ENCODE peak calls at places on chromosome 3, in nine cellular contexts. T is T-cell; H is skeletal muscle cell; D is stimulated activated CD4-positive, alpha-beta T cell treated with anti-CD3 and anti-CD28 coated beads, Interleukin-2, amount 100 ng/mL, for 48 hours; F is substantia nigra; C is nucleus accumbens; P is mesothelial cell of epicardium; Q is occipital lobe; G is RPMI8226. Y is an unnamed sample.
A peak's percentile ranks its signal among the peaks of the same experiment; 100 is the strongest.

GRCh38 chr3:83435173-83435572 is 1523.6 kb upstream of the CADM2 start:
- DNase-seq in T (no peak), H (no peak), D (no peak), F (no peak), C (no peak), P (no peak), Q (no peak), G (no peak), Y (peak; percentile 50)

GRCh38 chr3:140050977-140051957 is 116.3 kb downstream of the CLSTN2 start:
- DNase-seq in T (no peak), H (no peak), D (no peak), F (peak; percentile 50), C (peak; percentile 10), P (no peak), Q (peak; percentile 14), G (peak; percentile 16), Y (peak; percentile 29)

GRCh38 chr3:187531831-187532230 is 138.4 kb downstream of the SST start:
- DNase-seq in T (no peak), H (no peak), D (no peak), F (no peak), C (no peak), P (no peak), Q (no peak), G (no peak), Y (no peak)

GRCh38 chr3:44338010-44338827 is at the start of gene TCAIM:
- DNase-seq in T (peak; percentile 99), H (peak; percentile 89), D (peak; percentile 95), F (peak; percentile 92), C (peak; percentile 86), P (peak; percentile 99), Q (peak; percentile 92), G (peak; percentile 99), Y (peak; percentile 97)

GRCh38 chr3:178255315-178255714 is 280.9 kb upstream of the KCNMB2 start:
- DNase-seq in T (no peak), H (peak; percentile 64), D (no peak), F (no peak), C (no peak), P (no peak), Q (no peak), G (no peak), Y (no peak)

GRCh38 chr3:5019411-5020261 is 40.4 kb downstream of the BHLHE40 start:
- DNase-seq in T (peak; percentile 83), H (no peak), D (peak; percentile 57), F (no peak), C (no peak), P (no peak), Q (no peak), G (no peak), Y (no peak)

GRCh38 chr3:52277071-52277964 is 1.1 kb downstream of the WDR82 start:
- DNase-seq in T (peak; percentile 59), H (peak; percentile 38), D (peak; percentile 74), F (peak; percentile 79), C (peak; percentile 59), P (peak; percentile 65), Q (peak; percentile 33), G (peak; percentile 94), Y (peak; percentile 70)

GRCh38 chr3:47908744-47909143 is 105.8 kb downstream of the DHX30 start:
- DNase-seq in T (no peak), H (no peak), D (no peak), F (no peak), C (no peak), P (no peak), Q (no peak), G (no peak), Y (no peak)